ENCODE peak calls at places on chromosomes 7 and 10, in six cellular contexts. D is GM12891, Q is GM12878, S is HepG2, M is K562, N is H1. G is an unnamed sample.

GRCh38 chr10:6445671-6446278 is 134.3 kb downstream of the PRKCQ start:
- DNase-seq in D (peak), Q (no peak), S (peak), M (peak), N (no peak), G (no peak)

GRCh38 chr7:51649-52048 is 140.7 kb upstream of the FAM20C start:
- DNase-seq in D (no peak), Q (no peak), S (no peak), M (no peak), N (no peak), G (no peak)

GRCh38 chr7:127391591-127392181 is 822 bp downstream of the ZNF800 start:
- DNase-seq in D (peak), Q (no peak), S (no peak), M (peak), N (no peak), G (peak)

GRCh38 chr7:128835790-128836641 is 5.8 kb downstream of the FLNC start:
- DNase-seq in D (peak), Q (no peak), S (no peak), M (no peak), N (no peak), G (no peak)

GRCh38 chr10:78148564-78148963 is 114.9 kb downstream of the RPS24 start:
- DNase-seq in D (no peak), Q (no peak), S (no peak), M (no peak), N (no peak), G (no peak)

GRCh38 chr7:568681-569035 is 49.0 kb upstream of the PDGFA start:
- DNase-seq in D (no peak), Q (no peak), S (no peak), M (no peak), N (no peak), G (no peak)

GRCh38 chr7:6271091-6271658 is 1.2 kb downstream of the CYTH3 start:
- DNase-seq in D (no peak), Q (no peak), S (no peak), M (no peak), N (no peak), G (no peak)

GRCh38 chr7:44324204-44325126 is 929 bp downstream of the CAMK2B start:
- DNase-seq in D (no peak), Q (no peak), S (no peak), M (no peak), N (no peak), G (no peak)

GRCh38 chr10:48496831-48497792 is 107.8 kb downstream of the ARHGAP22 start:
- DNase-seq in D (no peak), Q (no peak), S (no peak), M (no peak), N (no peak), G (no peak)

GRCh38 chr10:24866615-24867583 is 85.5 kb downstream of the PRTFDC1 start:
- DNase-seq in D (no peak), Q (no peak), S (peak), M (peak), N (no peak), G (no peak)

GRCh38 chr7:132750530-132751281 is 174.4 kb upstream of the PLXNA4 start:
- DNase-seq in D (no peak), Q (no peak), S (no peak), M (no peak), N (no peak), G (no peak)

GRCh38 chr10:61896854-61897661 is 4.4 kb upstream of the ARID5B start:
- DNase-seq in D (peak), Q (peak), S (peak), M (peak), N (peak), G (peak)

GRCh38 chr7:5701085-5701914 is 80.2 kb downstream of the RNF216 start:
- DNase-seq in D (no peak), Q (peak), S (no peak), M (no peak), N (no peak), G (no peak)

GRCh38 chr7:66859794-66860645 is 61.0 kb upstream of the TMEM248 start:
- DNase-seq in D (no peak), Q (no peak), S (no peak), M (no peak), N (no peak), G (no peak)

GRCh38 chr7:93821463-93821862 is 69.1 kb downstream of the TFPI2 start:
- DNase-seq in D (no peak), Q (no peak), S (no peak), M (no peak), N (no peak), G (no peak)

GRCh38 chr7:131294553-131294952 is 33.1 kb upstream of the MKLN1 start:
- DNase-seq in D (no peak), Q (no peak), S (peak), M (no peak), N (no peak), G (no peak)

GRCh38 chr10:76126607-76127190 is 695.3 kb downstream of the LRMDA start:
- DNase-seq in D (no peak), Q (no peak), S (no peak), M (no peak), N (no peak), G (no peak)

GRCh38 chr10:68333905-68334431 is 1.2 kb upstream of the PBLD start:
- DNase-seq in D (no peak), Q (no peak), S (no peak), M (no peak), N (no peak), G (no peak)

GRCh38 chr7:3943779-3944520 is 642.9 kb downstream of the SDK1 start:
- DNase-seq in D (no peak), Q (no peak), S (no peak), M (no peak), N (no peak), G (no peak)

GRCh38 chr10:60480865-60481563 is 91.3 kb upstream of the ANK3 start:
- DNase-seq in D (no peak), Q (no peak), S (no peak), M (no peak), N (no peak), G (no peak)

GRCh38 chr10:86055928-86056327 is 310.7 kb downstream of the GRID1 start:
- DNase-seq in D (no peak), Q (no peak), S (no peak), M (no peak), N (no peak), G (no peak)

GRCh38 chr7:100781255-100781654 is 46.1 kb downstream of the EPHB4 start:
- DNase-seq in D (no peak), Q (no peak), S (no peak), M (no peak), N (no peak), G (no peak)

GRCh38 chr10:31808258-31809218 is 120.1 kb downstream of the ARHGAP12 start:
- DNase-seq in D (no peak), Q (peak), S (peak), M (peak), N (no peak), G (no peak)

GRCh38 chr10:79111427-79111826 is 42.7 kb downstream of the ZMIZ1 start:
- DNase-seq in D (no peak), Q (no peak), S (peak), M (no peak), N (no peak), G (no peak)

GRCh38 chr10:30819306-30820190 is 190.0 kb upstream of the LYZL2 start:
- DNase-seq in D (no peak), Q (no peak), S (no peak), M (no peak), N (no peak), G (no peak)

GRCh38 chr7:13990319-13990983 is 985 bp upstream of the ETV1 start:
- DNase-seq in D (peak), Q (no peak), S (peak), M (peak), N (no peak), G (no peak)

GRCh38 chr7:142002179-142002578 is 6.5 kb downstream of the MGAM start:
- DNase-seq in D (no peak), Q (no peak), S (no peak), M (no peak), N (no peak), G (no peak)

GRCh38 chr10:118832242-118832651 is 77.5 kb upstream of the CACUL1 start:
- DNase-seq in D (no peak), Q (no peak), S (no peak), M (no peak), N (no peak), G (no peak)

GRCh38 chr10:96560970-96561887 is 25.6 kb downstream of the TM9SF3 start:
- DNase-seq in D (no peak), Q (no peak), S (no peak), M (no peak), N (no peak), G (no peak)

GRCh38 chr10:32971536-32972091 is 13.6 kb upstream of the ITGB1 start:
- DNase-seq in D (no peak), Q (no peak), S (peak), M (peak), N (no peak), G (no peak)

GRCh38 chr10:72297281-72297967 is 23.7 kb downstream of the DDIT4 start:
- DNase-seq in D (peak), Q (peak), S (no peak), M (peak), N (no peak), G (no peak)

GRCh38 chr10:132001238-132001977 is 19.7 kb upstream of the BNIP3 start:
- DNase-seq in D (no peak), Q (no peak), S (peak), M (peak), N (no peak), G (no peak)
- TF ChIP-seq TAF1 in D (no peak), Q (no peak), S (no peak), M (no peak), N (no peak), G (no peak)

DNA sequence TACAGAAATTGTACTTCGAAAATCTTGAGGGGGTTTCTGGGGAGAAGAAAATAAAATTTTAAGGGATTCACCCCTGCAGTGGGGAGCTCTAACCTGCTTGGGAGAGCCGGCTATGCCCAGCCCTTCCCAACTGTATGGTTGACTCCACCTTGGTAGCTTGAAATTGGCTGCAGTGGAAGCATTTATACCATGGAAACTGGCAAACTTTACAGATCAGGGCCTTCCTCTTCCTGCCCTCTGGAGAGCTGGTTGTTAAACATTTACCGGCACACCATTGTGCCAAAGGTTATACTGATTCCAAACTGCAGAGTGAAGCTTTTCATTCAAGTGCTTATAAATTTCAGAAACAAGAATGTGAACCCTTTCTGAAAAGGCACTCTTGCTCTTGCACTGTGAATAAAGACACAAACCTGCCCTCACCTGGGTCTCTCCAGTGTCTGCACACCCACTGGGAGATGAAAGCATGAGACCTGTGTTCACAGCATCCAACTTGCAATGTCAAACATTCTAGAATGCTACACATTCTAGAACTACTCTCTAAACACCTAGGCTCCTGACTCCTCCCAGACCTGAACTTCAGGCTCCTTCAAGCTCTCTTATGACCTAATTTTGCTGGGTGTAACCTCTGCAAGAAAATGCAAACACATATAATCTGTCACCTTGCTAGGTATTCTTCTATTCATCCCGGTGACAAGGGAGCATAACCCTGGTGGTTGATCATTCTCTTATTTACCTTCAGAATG is 44.7 kb downstream of the ABLIM1 start:
- DNase-seq in D (no peak), Q (no peak), S (peak), M (no peak), N (no peak), G (no peak)
- TF ChIP-seq POLR2A in D (no peak), Q (no peak), S (no peak), M (no peak), N (no peak), G (no peak)

GRCh38 chr10:95466450-95466849 is 94.7 kb downstream of the SORBS1 start:
- DNase-seq in D (no peak), Q (no peak), S (no peak), M (no peak), N (no peak), G (no peak)

GRCh38 chr10:95469676-95470075 is 91.5 kb downstream of the SORBS1 start:
- DNase-seq in D (no peak), Q (no peak), S (no peak), M (peak), N (no peak), G (no peak)

GRCh38 chr10:95464280-95464679 is 96.9 kb downstream of the SORBS1 start:
- DNase-seq in D (no peak), Q (no peak), S (no peak), M (no peak), N (no peak), G (no peak)

GRCh38 chr10:95469251-95469650 is 91.9 kb downstream of the SORBS1 start:
- DNase-seq in D (no peak), Q (no peak), S (no peak), M (no peak), N (no peak), G (no peak)

GRCh38 chr10:95467162-95467599 is 94.0 kb downstream of the SORBS1 start:
- DNase-seq in D (no peak), Q (no peak), S (peak), M (peak), N (peak), G (no peak)
- TF ChIP-seq POLR2AphosphoS5 in D (no peak), Q (no peak), S (no peak), M (no peak), N (no peak), G (no peak)

GRCh38 chr7:134478707-134479106 is 19.8 kb upstream of the AKR1B1 start:
- DNase-seq in D (no peak), Q (no peak), S (no peak), M (no peak), N (no peak), G (no peak)
- TF ChIP-seq TAF1 in D (no peak), Q (no peak), S (no peak), M (no peak), N (no peak), G (no peak)

DNA sequence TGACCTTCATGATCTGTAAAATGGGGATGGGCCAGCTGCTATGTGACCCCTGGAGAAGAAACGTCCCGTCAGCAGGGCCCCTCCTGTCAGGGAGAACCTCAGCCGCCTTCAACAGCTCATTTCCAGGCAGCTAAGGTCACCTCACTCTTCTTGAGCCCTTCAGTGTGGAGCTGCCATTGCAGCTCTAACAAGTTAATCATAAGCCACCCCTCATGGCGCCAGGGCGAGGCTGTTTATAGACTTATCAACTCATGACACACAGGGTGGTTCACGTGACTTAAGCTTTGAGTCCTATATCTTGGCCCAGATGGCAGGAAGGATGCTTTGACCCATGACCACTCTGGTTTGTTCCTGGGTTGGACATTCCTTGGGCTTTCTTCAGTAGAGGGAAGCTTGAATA is 315.1 kb downstream of the TNS3 start:
- DNase-seq in D (no peak), Q (no peak), S (peak), M (peak), N (no peak), G (no peak)
- TF ChIP-seq POLR2A in D (no peak), Q (no peak), S (no peak), M (no peak), N (no peak), G (no peak)

GRCh38 chr10:100153239-100153840 is 32.5 kb downstream of the ERLIN1 start:
- DNase-seq in D (no peak), Q (no peak), S (no peak), M (no peak), N (no peak), G (no peak)

GRCh38 chr10:100146398-100146797 is 39.4 kb downstream of the ERLIN1 start:
- DNase-seq in D (no peak), Q (no peak), S (no peak), M (no peak), N (no peak), G (no peak)

GRCh38 chr10:100151901-100152300 is 33.9 kb downstream of the ERLIN1 start:
- DNase-seq in D (no peak), Q (no peak), S (no peak), M (no peak), N (no peak), G (no peak)

GRCh38 chr10:100146875-100147665 is 38.8 kb downstream of the ERLIN1 start:
- DNase-seq in D (no peak), Q (no peak), S (no peak), M (no peak), N (no peak), G (no peak)

DNA sequence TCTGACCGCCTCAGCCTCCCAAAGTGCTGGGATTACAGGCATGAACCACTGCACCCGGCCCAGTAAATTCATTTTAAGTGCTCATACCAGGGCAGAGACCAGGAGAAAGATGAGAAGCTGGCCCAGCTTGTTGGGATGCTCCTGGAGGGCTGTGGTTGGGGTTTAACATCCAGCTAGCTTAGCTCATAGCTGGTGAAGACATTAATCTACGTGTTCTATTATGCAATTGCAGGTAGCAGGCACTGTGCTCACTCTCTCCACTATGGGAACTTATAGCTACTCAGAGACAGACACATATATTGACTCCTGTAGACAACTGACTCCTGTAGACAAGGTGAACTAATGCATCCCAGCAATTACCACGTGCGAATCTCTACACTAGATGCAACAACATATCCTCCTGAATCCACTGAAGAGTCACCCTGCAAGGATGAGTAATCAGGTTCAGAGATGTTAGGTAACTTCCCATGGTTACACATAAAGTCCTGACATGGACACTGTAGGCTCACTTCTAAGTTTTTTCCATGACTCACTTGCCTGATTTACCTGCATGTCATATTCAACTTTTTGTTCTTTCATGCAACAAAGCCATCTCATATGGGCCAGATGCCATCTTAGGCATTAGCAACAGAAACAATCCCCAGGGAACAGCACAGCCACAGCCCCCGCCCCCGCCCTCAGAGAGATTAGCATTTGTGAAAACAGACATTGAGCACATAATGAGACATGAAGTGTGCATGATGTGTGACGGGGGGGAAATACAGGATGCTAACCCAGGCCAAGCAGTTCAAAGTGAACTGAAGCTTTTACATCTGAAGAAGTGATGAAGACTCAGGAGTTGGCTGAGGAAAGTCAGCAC is 37.2 kb downstream of the ERLIN1 start:
- DNase-seq in D (peak), Q (peak), S (peak), M (no peak), N (no peak), G (peak)
- TF ChIP-seq POLR2AphosphoS5 in D (no peak), Q (no peak), S (no peak), M (no peak), N (no peak), G (no peak)

DNA sequence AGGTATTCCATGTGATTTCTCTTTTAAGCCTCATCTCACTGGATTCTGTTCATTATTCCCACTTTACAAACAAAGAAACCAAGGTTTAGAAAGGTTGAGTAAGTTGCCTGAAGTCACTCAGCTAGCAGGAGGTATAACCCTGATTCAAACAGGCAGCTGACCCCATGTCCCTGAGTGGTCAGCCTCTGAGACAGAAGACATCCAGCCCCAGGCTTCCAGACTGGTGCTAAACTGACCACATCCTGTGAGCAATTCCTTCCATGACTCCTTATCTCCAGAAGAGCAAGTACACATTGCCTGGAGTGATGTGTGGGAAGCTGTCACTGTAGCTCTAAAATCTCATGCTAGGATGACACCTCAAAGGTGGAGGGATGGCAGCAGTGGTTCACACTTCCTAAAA is 3.7 kb downstream of the PLPP4 start:
- DNase-seq in D (no peak), Q (no peak), S (no peak), M (peak), N (no peak), G (no peak)
- TF ChIP-seq TAF1 in D (no peak), Q (no peak), S (no peak), M (no peak), N (no peak), G (no peak)

DNA sequence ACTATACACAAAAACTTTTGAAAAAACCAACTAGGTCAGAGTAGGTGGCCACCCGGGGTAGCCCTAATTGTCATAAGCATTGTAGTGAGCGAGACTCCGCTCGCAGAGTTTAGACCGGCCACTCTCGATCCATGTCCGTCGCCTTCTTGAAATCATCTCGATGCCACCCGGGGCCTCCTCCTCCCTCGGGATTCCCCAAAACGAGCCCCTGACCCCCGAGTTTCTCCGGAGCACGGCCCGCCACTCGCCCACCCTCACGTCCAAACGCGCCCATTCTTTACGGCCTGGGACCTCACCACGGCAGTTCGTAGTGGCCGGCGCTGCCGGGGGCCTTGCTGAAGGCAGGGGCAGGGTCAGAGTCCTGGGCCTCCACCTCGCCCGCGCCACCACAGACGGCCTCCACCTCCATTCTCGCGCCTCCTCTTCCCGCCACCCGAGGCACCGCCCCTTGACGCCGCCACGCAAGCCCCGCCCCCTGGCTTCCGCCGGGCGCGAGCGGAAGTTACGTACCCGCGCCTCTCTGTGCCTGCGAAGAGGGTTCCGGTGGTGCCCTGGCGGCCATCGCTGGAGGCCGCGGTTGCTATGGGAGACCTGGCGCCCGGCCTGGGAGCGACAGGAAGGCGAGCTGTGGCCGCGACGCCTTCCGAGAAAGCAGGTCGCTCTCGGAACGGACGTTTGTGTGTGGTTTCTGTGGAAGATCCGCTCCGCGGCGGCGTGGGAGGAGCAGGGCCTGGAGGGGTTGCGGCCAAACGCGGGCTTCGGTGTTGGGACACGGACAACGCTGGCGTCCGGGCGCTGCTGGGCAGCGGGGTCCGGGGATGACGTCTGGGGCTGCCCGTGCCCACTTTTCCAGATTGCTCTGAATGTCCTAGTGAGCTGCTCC is at the start of gene RFC2:
- DNase-seq in D (peak), Q (peak), S (peak), M (peak), N (peak), G (peak)
- TF ChIP-seq POLR2A in D (peak), Q (peak), S (peak), M (peak), N (peak), G (peak)